ENCODE peak calls at places on chromosome 20, in eight cellular contexts. Y is HCEC 1CT, R is HS-5, U is astrocyte of the spinal cord, L is NCI-H2171, Z is NCI-H1105, F is H54, W is right cardiac atrium. E is an unnamed sample.

GRCh38 chr20:40511478-40511877 is 177.6 kb downstream of the MAFB start:
- DNase-seq in Y (no peak), R (peak; percentile 49), U (peak; percentile 88), L (no peak), Z (no peak), F (peak; percentile 21), W (no peak), E (peak; percentile 60)

GRCh38 chr20:2151805-2152727 is 50.4 kb downstream of the STK35 start:
- DNase-seq in Y (peak; percentile 35), R (peak; percentile 80), U (peak; percentile 36), L (peak; percentile 23), Z (no peak), F (peak; percentile 73), W (peak; percentile 75), E (peak; percentile 25)

GRCh38 chr20:13863244-13863643 is 78.4 kb downstream of the NDUFAF5 start:
- DNase-seq in Y (no peak), R (no peak), U (no peak), L (no peak), Z (no peak), F (no peak), W (no peak), E (no peak)

GRCh38 chr20:24909086-24909780 is 39.8 kb upstream of the CST7 start:
- DNase-seq in Y (no peak), R (no peak), U (no peak), L (no peak), Z (no peak), F (no peak), W (no peak), E (no peak)

GRCh38 chr20:64106435-64106961 is 867 bp downstream of the NPBWR2 start:
- DNase-seq in Y (no peak), R (no peak), U (no peak), L (no peak), Z (no peak), F (no peak), W (peak; percentile 21), E (no peak)

GRCh38 chr20:44921447-44921846 is 11.6 kb downstream of the PABPC1L start:
- DNase-seq in Y (no peak), R (no peak), U (no peak), L (no peak), Z (no peak), F (no peak), W (no peak), E (no peak)

GRCh38 chr20:63314015-63314471 is 21.1 kb downstream of the COL20A1 start:
- DNase-seq in Y (no peak), R (no peak), U (no peak), L (no peak), Z (no peak), F (no peak), W (no peak), E (no peak)

GRCh38 chr20:41395669-41396664 is 29.3 kb upstream of the EMILIN3 start:
- DNase-seq in Y (no peak), R (no peak), U (no peak), L (peak; percentile 35), Z (peak; percentile 26), F (no peak), W (peak; percentile 85), E (no peak)

GRCh38 chr20:57422254-57422653 is 31.1 kb downstream of the RBM38 start:
- DNase-seq in Y (no peak), R (no peak), U (no peak), L (no peak), Z (no peak), F (no peak), W (no peak), E (no peak)

GRCh38 chr20:9886227-9886626 is 47.4 kb upstream of the PAK5 start:
- DNase-seq in Y (peak; percentile 45), R (peak; percentile 29), U (no peak), L (no peak), Z (no peak), F (no peak), W (no peak), E (no peak)

GRCh38 chr20:33518071-33518470 is 28.2 kb downstream of the CBFA2T2 start:
- DNase-seq in Y (peak; percentile 69), R (peak; percentile 82), U (peak; percentile 77), L (no peak), Z (no peak), F (peak; percentile 23), W (no peak), E (peak; percentile 68)

GRCh38 chr20:56163806-56164205 is 84.7 kb upstream of the MC3R start:
- DNase-seq in Y (no peak), R (no peak), U (no peak), L (peak; percentile 64), Z (no peak), F (no peak), W (no peak), E (no peak)

GRCh38 chr20:34420146-34420545 is 57.1 kb downstream of the ITCH start:
- DNase-seq in Y (no peak), R (no peak), U (no peak), L (no peak), Z (no peak), F (no peak), W (no peak), E (no peak)

GRCh38 chr20:45685896-45686295 is 15.9 kb upstream of the WFDC11 start:
- DNase-seq in Y (peak; percentile 3), R (no peak), U (no peak), L (no peak), Z (no peak), F (no peak), W (no peak), E (peak; percentile 0)

GRCh38 chr20:37711001-37711400 is 17.2 kb downstream of the CTNNBL1 start:
- DNase-seq in Y (no peak), R (no peak), U (no peak), L (no peak), Z (no peak), F (no peak), W (no peak), E (peak; percentile 87)

GRCh38 chr20:19921349-19921793 is 95.8 kb upstream of the NAA20 start:
- DNase-seq in Y (no peak), R (no peak), U (no peak), L (no peak), Z (no peak), F (no peak), W (peak; percentile 72), E (no peak)

GRCh38 chr20:20829694-20830093 is 117.2 kb upstream of the RALGAPA2 start:
- DNase-seq in Y (no peak), R (no peak), U (no peak), L (no peak), Z (no peak), F (no peak), W (no peak), E (no peak)

E was measured in fibroblast of pulmonary artery.